ENCODE peak calls at places on chromosomes 13 and 19, in seven cellular contexts. P, C, M, G, L, Q and U are unnamed samples.

GRCh38 chr13:36850790-36851438 is 31.9 kb downstream of the RFXAP start:
- DNase-seq in P (no peak), C (peak; percentile 23), M (no peak), G (no peak), L (peak; percentile 11), Q (no peak), U (no peak)

GRCh38 chr19:41214161-41214560 is 4.9 kb upstream of the AXL start:
- DNase-seq in P (no peak), C (no peak), M (no peak), G (no peak), L (no peak), Q (no peak), U (no peak)

GRCh38 chr19:44003461-44004134 is 841 bp downstream of the ZNF230 start:
- DNase-seq in P (no peak), C (peak; percentile 6), M (no peak), G (no peak), L (no peak), Q (no peak), U (no peak)

GRCh38 chr19:13155472-13156284 is 5.5 kb downstream of the IER2 start:
- DNase-seq in P (peak; percentile 94), C (no peak), M (peak; percentile 69), G (peak; percentile 87), L (peak; percentile 85), Q (no peak), U (peak; percentile 74)

GRCh38 chr19:46610851-46611770 is 10.0 kb downstream of the CALM3 start:
- DNase-seq in P (no peak), C (no peak), M (peak; percentile 8), G (no peak), L (no peak), Q (no peak), U (peak; percentile 60)

GRCh38 chr19:32104465-32105235 is 240.8 kb upstream of the ZNF507 start:
- DNase-seq in P (no peak), C (peak; percentile 52), M (no peak), G (peak; percentile 92), L (no peak), Q (no peak), U (no peak)

GRCh38 chr13:21014139-21014665 is 47.2 kb downstream of the LATS2 start:
- DNase-seq in P (no peak), C (no peak), M (peak; percentile 11), G (no peak), L (no peak), Q (no peak), U (peak; percentile 18)

GRCh38 chr19:54208784-54209057 is 8.1 kb downstream of the RPS9 start:
- DNase-seq in P (no peak), C (no peak), M (no peak), G (no peak), L (peak; percentile 39), Q (no peak), U (no peak)

GRCh38 chr13:43744630-43745029 is 42.1 kb downstream of the ENOX1 start:
- DNase-seq in P (no peak), C (no peak), M (no peak), G (no peak), L (peak; percentile 31), Q (no peak), U (no peak)